ENCODE peak calls at places on chromosomes 3 and 15, in five cellular contexts. Q is GM06990; F is H9; N is activated T-cell treated with anti-CD3 and anti-CD28 coated beads, Interleukin-2, amount 50 U/mL, for 72 hours; O is naive thymus-derived CD8-positive, alpha-beta T cell. I is an unnamed sample.

GRCh38 chr15:57468486-57468885 is 92.2 kb downstream of the CGNL1 start:
- DNase-seq in Q (no peak), F (no peak), N (no peak), O (no peak), I (no peak)

GRCh38 chr3:123411340-123412040 is 37.4 kb downstream of the ADCY5 start:
- DNase-seq in Q (no peak), F (no peak), N (no peak), O (no peak), I (no peak)

GRCh38 chr15:40352221-40352901 is 1.5 kb downstream of the PHGR1 start:
- DNase-seq in Q (no peak), F (no peak), N (no peak), O (no peak), I (no peak)

GRCh38 chr3:123688241-123688747 is 103.4 kb upstream of the HACD2 start:
- DNase-seq in Q (no peak), F (no peak), N (no peak), O (no peak), I (peak)

GRCh38 chr3:126473292-126474168 is 2.2 kb downstream of the ZXDC start:
- DNase-seq in Q (no peak), F (no peak), N (peak), O (no peak), I (peak)

GRCh38 chr3:169575381-169575780 is 88.1 kb downstream of the MECOM start:
- DNase-seq in Q (no peak), F (no peak), N (no peak), O (no peak), I (no peak)

GRCh38 chr3:143897558-143898305 is 49.5 kb upstream of the SLC9A9 start:
- DNase-seq in Q (no peak), F (no peak), N (no peak), O (no peak), I (no peak)

GRCh38 chr3:31288641-31289100 is 244.1 kb upstream of the STT3B start:
- DNase-seq in Q (no peak), F (peak), N (peak), O (no peak), I (peak)

GRCh38 chr3:86173401-86173800 is 817.5 kb downstream of the VGLL3 start:
- DNase-seq in Q (no peak), F (no peak), N (no peak), O (no peak), I (no peak)

GRCh38 chr3:54600441-54601204 is 327.2 kb downstream of the LRTM1 start:
- DNase-seq in Q (no peak), F (no peak), N (no peak), O (no peak), I (no peak)

GRCh38 chr15:58377193-58377592 is 54.6 kb upstream of the LIPC start:
- DNase-seq in Q (no peak), F (no peak), N (no peak), O (no peak), I (no peak)

GRCh38 chr3:45366305-45366704 is 22.1 kb upstream of the LARS2 start:
- DNase-seq in Q (no peak), F (no peak), N (no peak), O (no peak), I (no peak)

GRCh38 chr15:66843581-66843980 is 141.5 kb downstream of the SMAD6 start:
- DNase-seq in Q (no peak), F (no peak), N (no peak), O (no peak), I (no peak)

GRCh38 chr3:81218023-81218422 is 543.4 kb downstream of the GBE1 start:
- DNase-seq in Q (no peak), F (no peak), N (no peak), O (no peak), I (no peak)

GRCh38 chr3:69460034-69460433 is 74.1 kb upstream of the FRMD4B start:
- DNase-seq in Q (no peak), F (no peak), N (no peak), O (no peak), I (no peak)

GRCh38 chr15:78056714-78057269 is 20.7 kb downstream of the TBC1D2B start:
- DNase-seq in Q (no peak), F (no peak), N (no peak), O (no peak), I (peak)

GRCh38 chr3:180330440-180330839 is 271.5 kb upstream of the TTC14 start:
- DNase-seq in Q (no peak), F (no peak), N (no peak), O (no peak), I (no peak)

GRCh38 chr3:127688022-127688415 is 15.3 kb downstream of the ABTB1 start:
- DNase-seq in Q (no peak), F (peak), N (no peak), O (no peak), I (no peak)

GRCh38 chr3:156602424-156602823 is 47.5 kb upstream of the SSR3 start:
- DNase-seq in Q (no peak), F (no peak), N (no peak), O (no peak), I (peak)

I was measured in GM12865.